ENCODE peak calls at places on chromosomes 7 and 10, in seven cellular contexts. One of them, this sample, is unnamed.

GRCh38 chr10:72981882-72982529 is 27.4 kb upstream of the PLA2G12B start:
- DNase-seq in astrocyte of the spinal cord: no peak
- DNase-seq in ovary: no peak
- DNase-seq in fibroblast of pulmonary artery: no peak
- DNase-seq in BJ: no peak
- DNase-seq in epithelial cell of esophagus: peak; percentile 73
- DNase-seq in cardiac fibroblast: peak; percentile 18
- DNase-seq in this sample: no peak

GRCh38 chr10:110577056-110577455 is 9.6 kb downstream of the SMC3 start:
- DNase-seq in fibroblast of pulmonary artery: peak; percentile 45
- DNase-seq in astrocyte of the spinal cord: no peak
- DNase-seq in ovary: no peak
- DNase-seq in BJ: no peak
- DNase-seq in cardiac fibroblast: peak; percentile 68
- DNase-seq in epithelial cell of esophagus: no peak
- DNase-seq in this sample: no peak

GRCh38 chr10:117461766-117462423 is 80.7 kb upstream of the EMX2 start:
- DNase-seq in cardiac fibroblast: peak; percentile 77
- DNase-seq in epithelial cell of esophagus: peak; percentile 97
- DNase-seq in astrocyte of the spinal cord: peak; percentile 85
- DNase-seq in fibroblast of pulmonary artery: peak; percentile 84
- DNase-seq in ovary: peak; percentile 48
- DNase-seq in BJ: peak; percentile 98
- DNase-seq in this sample: no peak

GRCh38 chr10:75982611-75983369 is 551.4 kb downstream of the LRMDA start:
- DNase-seq in astrocyte of the spinal cord: peak; percentile 45
- DNase-seq in BJ: no peak
- DNase-seq in fibroblast of pulmonary artery: no peak
- DNase-seq in ovary: peak; percentile 48
- DNase-seq in epithelial cell of esophagus: peak; percentile 24
- DNase-seq in cardiac fibroblast: peak; percentile 18
- DNase-seq in this sample: peak; percentile 60

GRCh38 chr7:106110238-106110560 is 1.9 kb downstream of the SYPL1 start:
- DNase-seq in ovary: no peak
- DNase-seq in cardiac fibroblast: no peak
- DNase-seq in astrocyte of the spinal cord: peak; percentile 9
- DNase-seq in BJ: no peak
- DNase-seq in fibroblast of pulmonary artery: peak; percentile 14
- DNase-seq in epithelial cell of esophagus: peak; percentile 33
- DNase-seq in this sample: no peak

GRCh38 chr10:11145498-11145855 is 127.8 kb downstream of the CELF2 start:
- DNase-seq in cardiac fibroblast: no peak
- DNase-seq in BJ: no peak
- DNase-seq in fibroblast of pulmonary artery: peak; percentile 27
- DNase-seq in epithelial cell of esophagus: no peak
- DNase-seq in astrocyte of the spinal cord: no peak
- DNase-seq in ovary: no peak
- DNase-seq in this sample: no peak

GRCh38 chr10:79981673-79982485 is 33.0 kb upstream of the SFTPD start:
- DNase-seq in epithelial cell of esophagus: peak; percentile 74
- DNase-seq in astrocyte of the spinal cord: peak; percentile 21
- DNase-seq in ovary: peak; percentile 56
- DNase-seq in fibroblast of pulmonary artery: peak; percentile 29
- DNase-seq in BJ: no peak
- DNase-seq in cardiac fibroblast: peak; percentile 22
- DNase-seq in this sample: peak; percentile 84

GRCh38 chr7:77995717-77996116 is 197.1 kb downstream of the PHTF2 start:
- DNase-seq in ovary: no peak
- DNase-seq in BJ: no peak
- DNase-seq in astrocyte of the spinal cord: no peak
- DNase-seq in cardiac fibroblast: no peak
- DNase-seq in epithelial cell of esophagus: no peak
- DNase-seq in fibroblast of pulmonary artery: no peak
- DNase-seq in this sample: no peak

GRCh38 chr10:114613237-114613979 is 44.7 kb downstream of the ABLIM1 start:
- DNase-seq in fibroblast of pulmonary artery: no peak
- DNase-seq in ovary: no peak
- DNase-seq in epithelial cell of esophagus: peak; percentile 48
- DNase-seq in BJ: no peak
- DNase-seq in cardiac fibroblast: no peak
- DNase-seq in astrocyte of the spinal cord: no peak
- DNase-seq in this sample: peak; percentile 36

GRCh38 chr7:123714296-123715080 is 34.3 kb downstream of the WASL start:
- DNase-seq in cardiac fibroblast: no peak
- DNase-seq in fibroblast of pulmonary artery: peak; percentile 28
- DNase-seq in astrocyte of the spinal cord: peak; percentile 43
- DNase-seq in epithelial cell of esophagus: peak; percentile 47
- DNase-seq in BJ: no peak
- DNase-seq in ovary: no peak
- DNase-seq in this sample: no peak

GRCh38 chr10:114282526-114282925 is 43.5 kb downstream of the VWA2 start:
- DNase-seq in cardiac fibroblast: no peak
- DNase-seq in ovary: no peak
- DNase-seq in astrocyte of the spinal cord: no peak
- DNase-seq in fibroblast of pulmonary artery: no peak
- DNase-seq in BJ: no peak
- DNase-seq in epithelial cell of esophagus: no peak
- DNase-seq in this sample: no peak

GRCh38 chr7:18125536-18125935 is 97.9 kb upstream of the PRPS1L1 start:
- DNase-seq in cardiac fibroblast: no peak
- DNase-seq in astrocyte of the spinal cord: no peak
- DNase-seq in BJ: no peak
- DNase-seq in fibroblast of pulmonary artery: peak; percentile 31
- DNase-seq in epithelial cell of esophagus: peak; percentile 8
- DNase-seq in ovary: no peak
- DNase-seq in this sample: no peak

GRCh38 chr7:158638001-158638400 is 50.4 kb upstream of the PTPRN2 start:
- DNase-seq in BJ: no peak
- DNase-seq in cardiac fibroblast: peak; percentile 32
- DNase-seq in astrocyte of the spinal cord: no peak
- DNase-seq in fibroblast of pulmonary artery: peak; percentile 33
- DNase-seq in ovary: no peak
- DNase-seq in epithelial cell of esophagus: no peak
- DNase-seq in this sample: no peak

GRCh38 chr7:13920053-13920697 is 69.3 kb downstream of the ETV1 start:
- DNase-seq in cardiac fibroblast: peak; percentile 99
- DNase-seq in fibroblast of pulmonary artery: peak; percentile 99
- DNase-seq in ovary: no peak
- DNase-seq in astrocyte of the spinal cord: peak; percentile 99
- DNase-seq in BJ: peak; percentile 97
- DNase-seq in epithelial cell of esophagus: peak; percentile 99
- DNase-seq in this sample: no peak

GRCh38 chr7:44743750-44744149 is 4.9 kb upstream of the ZMIZ2 start:
- DNase-seq in ovary: no peak
- DNase-seq in astrocyte of the spinal cord: no peak
- DNase-seq in cardiac fibroblast: no peak
- DNase-seq in fibroblast of pulmonary artery: no peak
- DNase-seq in BJ: no peak
- DNase-seq in epithelial cell of esophagus: no peak
- DNase-seq in this sample: no peak

GRCh38 chr10:105464961-105465360 is 823.9 kb downstream of the SORCS3 start:
- DNase-seq in ovary: no peak
- DNase-seq in astrocyte of the spinal cord: no peak
- DNase-seq in epithelial cell of esophagus: no peak
- DNase-seq in cardiac fibroblast: no peak
- DNase-seq in fibroblast of pulmonary artery: no peak
- DNase-seq in BJ: no peak
- DNase-seq in this sample: no peak

GRCh38 chr10:13894412-13895093 is 307.8 kb downstream of the PRPF18 start:
- DNase-seq in BJ: no peak
- DNase-seq in astrocyte of the spinal cord: no peak
- DNase-seq in cardiac fibroblast: peak; percentile 72
- DNase-seq in fibroblast of pulmonary artery: peak; percentile 40
- DNase-seq in ovary: no peak
- DNase-seq in epithelial cell of esophagus: peak; percentile 81
- DNase-seq in this sample: no peak
- H3K4me3 ChIP-seq in BJ: no peak overlapping the region
- H3K4me3 ChIP-seq in astrocyte of the spinal cord: no peak overlapping the region
- H3K4me3 ChIP-seq in cardiac fibroblast: peak overlapping the region; percentile 4
- H3K4me3 ChIP-seq in fibroblast of pulmonary artery: no peak overlapping the region
- H3K4me3 ChIP-seq in ovary: no peak overlapping the region
- H3K4me3 ChIP-seq in epithelial cell of esophagus: no peak overlapping the region
- H3K4me3 ChIP-seq in this sample: no peak overlapping the region

GRCh38 chr10:48659790-48660189 is 24.9 kb upstream of the WDFY4 start:
- DNase-seq in astrocyte of the spinal cord: peak; percentile 27
- DNase-seq in ovary: no peak
- DNase-seq in epithelial cell of esophagus: peak; percentile 13
- DNase-seq in fibroblast of pulmonary artery: peak; percentile 21
- DNase-seq in BJ: no peak
- DNase-seq in cardiac fibroblast: peak; percentile 33
- DNase-seq in this sample: no peak
- TF ChIP-seq CTCF in astrocyte of the spinal cord: peak; percentile 44
- TF ChIP-seq CTCF in ovary: no peak
- TF ChIP-seq CTCF in epithelial cell of esophagus: no peak
- TF ChIP-seq CTCF in fibroblast of pulmonary artery: peak; percentile 42
- TF ChIP-seq CTCF in BJ: peak; percentile 18
- TF ChIP-seq CTCF in cardiac fibroblast: peak; percentile 34
- TF ChIP-seq CTCF in this sample: no peak

GRCh38 chr10:74857586-74857985 is 31.2 kb downstream of the KAT6B start:
- DNase-seq in BJ: no peak
- DNase-seq in ovary: no peak
- DNase-seq in astrocyte of the spinal cord: no peak
- DNase-seq in fibroblast of pulmonary artery: no peak
- DNase-seq in cardiac fibroblast: no peak
- DNase-seq in epithelial cell of esophagus: no peak
- DNase-seq in this sample: no peak

GRCh38 chr10:74855439-74855838 is 29.0 kb downstream of the KAT6B start:
- DNase-seq in epithelial cell of esophagus: no peak
- DNase-seq in BJ: no peak
- DNase-seq in astrocyte of the spinal cord: no peak
- DNase-seq in ovary: no peak
- DNase-seq in fibroblast of pulmonary artery: no peak
- DNase-seq in cardiac fibroblast: no peak
- DNase-seq in this sample: no peak

GRCh38 chr10:74854610-74855009 is 28.2 kb downstream of the KAT6B start:
- DNase-seq in cardiac fibroblast: no peak
- DNase-seq in BJ: no peak
- DNase-seq in fibroblast of pulmonary artery: no peak
- DNase-seq in astrocyte of the spinal cord: no peak
- DNase-seq in ovary: no peak
- DNase-seq in epithelial cell of esophagus: no peak
- DNase-seq in this sample: no peak

GRCh38 chr10:74856940-74857339 is 30.5 kb downstream of the KAT6B start:
- DNase-seq in ovary: no peak
- DNase-seq in cardiac fibroblast: no peak
- DNase-seq in epithelial cell of esophagus: no peak
- DNase-seq in BJ: no peak
- DNase-seq in fibroblast of pulmonary artery: no peak
- DNase-seq in astrocyte of the spinal cord: no peak
- DNase-seq in this sample: no peak

DNA sequence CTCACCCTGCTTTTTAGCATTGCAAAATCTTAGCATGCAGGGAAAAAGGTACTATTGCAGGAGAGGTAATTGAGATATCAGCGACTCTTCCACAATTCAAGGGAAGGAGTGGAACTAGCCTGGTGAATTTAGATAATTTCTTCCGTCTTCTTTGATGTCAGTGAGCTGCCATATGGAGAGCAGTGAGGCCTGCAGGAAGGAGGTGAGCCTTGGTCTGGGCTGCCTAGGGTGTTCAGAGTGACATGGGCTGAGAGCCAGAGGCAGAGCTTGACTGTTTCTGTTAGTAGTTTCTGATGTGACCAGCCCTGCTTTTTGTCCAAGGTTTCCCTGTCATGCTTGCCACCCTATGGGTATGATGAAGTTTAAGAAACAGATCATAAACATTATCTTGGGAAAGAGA is 28.6 kb downstream of the KAT6B start:
- DNase-seq in fibroblast of pulmonary artery: no peak
- DNase-seq in cardiac fibroblast: no peak
- DNase-seq in ovary: no peak
- DNase-seq in epithelial cell of esophagus: no peak
- DNase-seq in BJ: no peak
- DNase-seq in astrocyte of the spinal cord: no peak
- DNase-seq in this sample: peak; percentile 44
- H3K4me3 ChIP-seq in fibroblast of pulmonary artery: no peak overlapping the region
- H3K4me3 ChIP-seq in cardiac fibroblast: no peak overlapping the region
- H3K4me3 ChIP-seq in ovary: no peak overlapping the region
- H3K4me3 ChIP-seq in epithelial cell of esophagus: no peak overlapping the region
- H3K4me3 ChIP-seq in BJ: no peak overlapping the region
- H3K4me3 ChIP-seq in astrocyte of the spinal cord: no peak overlapping the region
- H3K4me3 ChIP-seq in this sample: no peak overlapping the region

GRCh38 chr7:133795061-133795460 is 332.1 kb upstream of the LRGUK start:
- DNase-seq in fibroblast of pulmonary artery: no peak
- DNase-seq in cardiac fibroblast: no peak
- DNase-seq in ovary: no peak
- DNase-seq in astrocyte of the spinal cord: no peak
- DNase-seq in epithelial cell of esophagus: no peak
- DNase-seq in BJ: no peak
- DNase-seq in this sample: no peak

GRCh38 chr7:133786401-133786937 is 340.7 kb upstream of the LRGUK start:
- DNase-seq in cardiac fibroblast: no peak
- DNase-seq in ovary: no peak
- DNase-seq in astrocyte of the spinal cord: no peak
- DNase-seq in fibroblast of pulmonary artery: no peak
- DNase-seq in BJ: no peak
- DNase-seq in epithelial cell of esophagus: no peak
- DNase-seq in this sample: no peak

GRCh38 chr7:133790911-133791310 is 336.2 kb upstream of the LRGUK start:
- DNase-seq in BJ: no peak
- DNase-seq in cardiac fibroblast: no peak
- DNase-seq in astrocyte of the spinal cord: no peak
- DNase-seq in fibroblast of pulmonary artery: no peak
- DNase-seq in ovary: no peak
- DNase-seq in epithelial cell of esophagus: no peak
- DNase-seq in this sample: no peak

GRCh38 chr7:133794490-133794889 is 332.6 kb upstream of the LRGUK start:
- DNase-seq in ovary: no peak
- DNase-seq in cardiac fibroblast: peak; percentile 46
- DNase-seq in BJ: no peak
- DNase-seq in epithelial cell of esophagus: no peak
- DNase-seq in fibroblast of pulmonary artery: peak; percentile 31
- DNase-seq in astrocyte of the spinal cord: no peak
- DNase-seq in this sample: no peak

GRCh38 chr7:133789951-133790350 is 337.2 kb upstream of the LRGUK start:
- DNase-seq in astrocyte of the spinal cord: no peak
- DNase-seq in BJ: no peak
- DNase-seq in ovary: no peak
- DNase-seq in fibroblast of pulmonary artery: no peak
- DNase-seq in epithelial cell of esophagus: peak; percentile 31
- DNase-seq in cardiac fibroblast: peak; percentile 36
- DNase-seq in this sample: no peak
- TF ChIP-seq CTCF in astrocyte of the spinal cord: no peak
- TF ChIP-seq CTCF in BJ: no peak
- TF ChIP-seq CTCF in ovary: no peak
- TF ChIP-seq CTCF in fibroblast of pulmonary artery: no peak
- TF ChIP-seq CTCF in epithelial cell of esophagus: no peak
- TF ChIP-seq CTCF in cardiac fibroblast: no peak
- TF ChIP-seq CTCF in this sample: no peak